ENCODE peak calls at places on chromosomes 5 and 9, in four cellular contexts. One of them, this sample, is unnamed.
A peak's percentile ranks its signal among the peaks of the same experiment; 100 is the strongest.

GRCh38 chr5:66142417-66142816 is 1.7 kb upstream of the SREK1 start:
- DNase-seq in WTC11: no peak
- DNase-seq in K562: no peak
- DNase-seq in HepG2: no peak
- DNase-seq in this sample: no peak

GRCh38 chr5:1056611-1057484 is 48.2 kb downstream of the NKD2 start:
- DNase-seq in HepG2: no peak
- DNase-seq in K562: no peak
- DNase-seq in WTC11: no peak
- DNase-seq in this sample: no peak

GRCh38 chr9:131755541-131756198 is 15.8 kb upstream of the RAPGEF1 start:
- DNase-seq in K562: peak; percentile 65
- DNase-seq in HepG2: peak; percentile 74
- DNase-seq in WTC11: peak; percentile 92
- DNase-seq in this sample: peak; percentile 82

GRCh38 chr9:110444911-110445310 is 107.2 kb upstream of the TXNDC8 start:
- DNase-seq in K562: no peak
- DNase-seq in WTC11: no peak
- DNase-seq in HepG2: no peak
- DNase-seq in this sample: no peak

GRCh38 chr5:61401726-61402125 is 69.7 kb downstream of the ZSWIM6 start:
- DNase-seq in K562: no peak
- DNase-seq in WTC11: no peak
- DNase-seq in HepG2: no peak
- DNase-seq in this sample: no peak

GRCh38 chr9:110330484-110331115 is 7.1 kb downstream of the TXNDC8 start:
- DNase-seq in WTC11: no peak
- DNase-seq in HepG2: no peak
- DNase-seq in K562: no peak
- DNase-seq in this sample: no peak

GRCh38 chr9:88198346-88198807 is 60.1 kb upstream of the SPATA31C2 start:
- DNase-seq in HepG2: no peak
- DNase-seq in WTC11: no peak
- DNase-seq in K562: no peak
- DNase-seq in this sample: no peak

GRCh38 chr5:88405783-88406182 is 137.1 kb upstream of the TMEM161B start:
- DNase-seq in WTC11: no peak
- DNase-seq in HepG2: no peak
- DNase-seq in K562: no peak
- DNase-seq in this sample: no peak

GRCh38 chr5:178695560-178695959 is 34.9 kb downstream of the ZNF354A start:
- DNase-seq in WTC11: no peak
- DNase-seq in K562: no peak
- DNase-seq in HepG2: no peak
- DNase-seq in this sample: no peak

GRCh38 chr5:176547811-176548210 is 1.3 kb upstream of the CDHR2 start:
- DNase-seq in HepG2: peak; percentile 78
- DNase-seq in K562: no peak
- DNase-seq in WTC11: no peak
- DNase-seq in this sample: no peak

GRCh38 chr9:38681747-38682227 is 38.1 kb downstream of the FAM240B start:
- DNase-seq in HepG2: no peak
- DNase-seq in WTC11: no peak
- DNase-seq in K562: no peak
- DNase-seq in this sample: no peak

GRCh38 chr9:90870646-90871326 is 69.2 kb downstream of the SYK start:
- DNase-seq in K562: peak; percentile 21
- DNase-seq in WTC11: no peak
- DNase-seq in HepG2: peak; percentile 25
- DNase-seq in this sample: peak; percentile 43

GRCh38 chr5:174229640-174230350 is 184.3 kb downstream of the NSG2 start:
- DNase-seq in HepG2: no peak
- DNase-seq in WTC11: no peak
- DNase-seq in K562: no peak
- DNase-seq in this sample: no peak

GRCh38 chr9:15287309-15287708 is 19.7 kb downstream of the TTC39B start:
- DNase-seq in HepG2: no peak
- DNase-seq in WTC11: no peak
- DNase-seq in K562: no peak
- DNase-seq in this sample: no peak

GRCh38 chr9:96436063-96436455 is 13.9 kb upstream of the HABP4 start:
- DNase-seq in K562: no peak
- DNase-seq in WTC11: no peak
- DNase-seq in HepG2: no peak
- DNase-seq in this sample: no peak

GRCh38 chr5:86411596-86411995 is 206.1 kb upstream of the COX7C start:
- DNase-seq in HepG2: no peak
- DNase-seq in K562: no peak
- DNase-seq in WTC11: no peak
- DNase-seq in this sample: no peak

GRCh38 chr9:130043654-130044623 is 950 bp upstream of the FNBP1 start:
- DNase-seq in WTC11: peak; percentile 32
- DNase-seq in K562: peak; percentile 54
- DNase-seq in HepG2: peak; percentile 83
- DNase-seq in this sample: no peak

GRCh38 chr5:145775893-145776444 is 59.2 kb downstream of the PRELID2 start:
- DNase-seq in K562: no peak
- DNase-seq in WTC11: no peak
- DNase-seq in HepG2: peak; percentile 83
- DNase-seq in this sample: no peak

GRCh38 chr5:172929371-172929838 is 29.8 kb upstream of the RPL26L1 start:
- DNase-seq in WTC11: no peak
- DNase-seq in HepG2: no peak
- DNase-seq in K562: no peak
- DNase-seq in this sample: no peak

GRCh38 chr9:70324963-70325362 is 66.2 kb downstream of the SMC5 start:
- DNase-seq in HepG2: no peak
- DNase-seq in WTC11: no peak
- DNase-seq in K562: no peak
- DNase-seq in this sample: no peak

GRCh38 chr5:14179446-14179845 is 36.3 kb downstream of the TRIO start:
- DNase-seq in K562: no peak
- DNase-seq in HepG2: no peak
- DNase-seq in WTC11: no peak
- DNase-seq in this sample: no peak

GRCh38 chr9:130927995-130928900 is 10.8 kb downstream of the FIBCD1 start:
- DNase-seq in K562: peak; percentile 73
- DNase-seq in WTC11: no peak
- DNase-seq in HepG2: peak; percentile 70
- DNase-seq in this sample: no peak

GRCh38 chr5:88663793-88664216 is 219.2 kb downstream of the MEF2C start:
- DNase-seq in WTC11: no peak
- DNase-seq in K562: no peak
- DNase-seq in HepG2: no peak
- DNase-seq in this sample: no peak

GRCh38 chr5:41869150-41869738 is 981 bp downstream of the OXCT1 start:
- DNase-seq in K562: peak; percentile 29
- DNase-seq in HepG2: no peak
- DNase-seq in WTC11: peak; percentile 55
- DNase-seq in this sample: peak; percentile 43

GRCh38 chr5:105030153-105030552 is 1467.6 kb upstream of the NUDT12 start:
- DNase-seq in HepG2: no peak
- DNase-seq in K562: no peak
- DNase-seq in WTC11: no peak
- DNase-seq in this sample: no peak

GRCh38 chr9:85964526-85964925 is 23.6 kb downstream of the NAA35 start:
- DNase-seq in WTC11: no peak
- DNase-seq in HepG2: no peak
- DNase-seq in K562: no peak
- DNase-seq in this sample: no peak

GRCh38 chr5:136819526-136820302 is 454.4 kb upstream of the TRPC7 start:
- DNase-seq in WTC11: no peak
- DNase-seq in K562: no peak
- DNase-seq in HepG2: no peak
- DNase-seq in this sample: no peak

GRCh38 chr5:143376911-143377838 is 26.3 kb downstream of the NR3C1 start:
- DNase-seq in WTC11: peak; percentile 19
- DNase-seq in HepG2: no peak
- DNase-seq in K562: no peak
- DNase-seq in this sample: no peak

GRCh38 chr5:35742006-35742405 is 114.7 kb upstream of the IL7R start:
- DNase-seq in K562: no peak
- DNase-seq in WTC11: no peak
- DNase-seq in HepG2: no peak
- DNase-seq in this sample: no peak

GRCh38 chr9:135353935-135354334 is 125.6 kb upstream of the PPP1R26 start:
- DNase-seq in K562: no peak
- DNase-seq in HepG2: no peak
- DNase-seq in WTC11: no peak
- DNase-seq in this sample: no peak
- TF ChIP-seq SP1 in K562: no peak
- TF ChIP-seq SP1 in HepG2: no peak
- TF ChIP-seq SP1 in WTC11: no peak
- TF ChIP-seq SP1 in this sample: no peak

GRCh38 chr5:56075361-56075760 is 80.6 kb upstream of the IL6ST start:
- DNase-seq in HepG2: no peak
- DNase-seq in K562: no peak
- DNase-seq in WTC11: no peak
- DNase-seq in this sample: no peak

GRCh38 chr5:56070795-56071539 is 76.2 kb upstream of the IL6ST start:
- DNase-seq in HepG2: peak; percentile 31
- DNase-seq in WTC11: no peak
- DNase-seq in K562: no peak
- DNase-seq in this sample: no peak

GRCh38 chr5:56076486-56076885 is 81.7 kb upstream of the IL6ST start:
- DNase-seq in WTC11: no peak
- DNase-seq in HepG2: no peak
- DNase-seq in K562: no peak
- DNase-seq in this sample: no peak

GRCh38 chr5:56069652-56070226 is 75.0 kb upstream of the IL6ST start:
- DNase-seq in WTC11: no peak
- DNase-seq in K562: no peak
- DNase-seq in HepG2: peak; percentile 74
- DNase-seq in this sample: no peak

GRCh38 chr5:56072863-56073777 is 78.4 kb upstream of the IL6ST start:
- DNase-seq in HepG2: no peak
- DNase-seq in WTC11: no peak
- DNase-seq in K562: no peak
- DNase-seq in this sample: no peak
- TF ChIP-seq ELF4 in HepG2: no peak
- TF ChIP-seq ELF4 in WTC11: no peak
- TF ChIP-seq ELF4 in K562: no peak
- TF ChIP-seq ELF4 in this sample: no peak

GRCh38 chr9:93143830-93144530 is 9.9 kb upstream of the NINJ1 start:
- DNase-seq in K562: no peak
- DNase-seq in WTC11: no peak
- DNase-seq in HepG2: no peak
- DNase-seq in this sample: no peak
- TF ChIP-seq SP1 in K562: no peak
- TF ChIP-seq SP1 in WTC11: no peak
- TF ChIP-seq SP1 in HepG2: no peak
- TF ChIP-seq SP1 in this sample: no peak

DNA sequence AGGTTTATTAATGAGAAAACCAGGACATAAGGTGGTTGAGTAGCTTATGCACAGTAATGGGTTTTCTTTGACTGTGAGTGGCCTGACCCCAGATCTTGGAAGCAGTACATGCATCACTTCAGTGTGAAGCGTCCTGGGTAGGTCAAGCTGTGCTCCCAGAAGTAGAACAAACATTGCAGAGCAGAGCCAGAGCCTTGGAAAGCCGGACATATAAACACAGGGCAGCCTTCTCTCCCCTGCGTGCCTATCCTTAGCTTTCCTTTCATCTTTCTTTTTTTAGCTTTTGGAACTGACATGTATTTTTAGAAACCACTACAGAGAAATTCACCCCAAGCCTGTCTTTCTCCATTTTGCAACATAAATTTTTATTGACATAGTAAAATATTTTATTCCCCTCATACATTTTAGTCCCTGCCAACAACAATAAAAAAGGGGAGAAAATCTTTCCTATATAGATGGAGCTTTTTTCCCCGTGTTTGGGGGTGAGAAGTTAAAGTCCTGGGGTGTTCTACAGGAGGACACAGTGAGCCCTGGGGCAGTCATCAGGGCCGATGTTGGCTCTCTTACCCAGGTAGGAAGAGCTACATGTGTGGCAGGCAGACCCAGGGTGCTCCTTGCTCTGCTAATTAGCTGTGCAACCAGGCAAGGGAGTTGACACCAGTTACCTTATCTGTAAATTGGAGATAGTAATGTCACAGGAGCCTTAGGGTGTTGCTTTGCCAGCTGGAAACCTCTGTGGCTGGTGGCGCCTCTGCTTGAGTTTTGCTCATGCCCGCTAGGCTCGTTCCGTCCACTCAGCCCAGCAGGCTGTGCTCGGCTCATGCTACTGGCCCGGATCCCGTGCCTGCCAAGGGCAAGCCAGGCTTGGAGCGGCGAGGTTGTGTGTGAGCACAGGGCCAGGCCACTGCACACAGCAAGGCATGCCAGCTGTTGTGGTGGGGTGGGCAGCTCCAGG is 389.6 kb downstream of the KDM4C start:
- DNase-seq in K562: no peak
- DNase-seq in HepG2: no peak
- DNase-seq in WTC11: no peak
- DNase-seq in this sample: no peak
- TF ChIP-seq ELF4 in K562: no peak
- TF ChIP-seq ELF4 in HepG2: no peak
- TF ChIP-seq ELF4 in WTC11: no peak
- TF ChIP-seq ELF4 in this sample: no peak

DNA sequence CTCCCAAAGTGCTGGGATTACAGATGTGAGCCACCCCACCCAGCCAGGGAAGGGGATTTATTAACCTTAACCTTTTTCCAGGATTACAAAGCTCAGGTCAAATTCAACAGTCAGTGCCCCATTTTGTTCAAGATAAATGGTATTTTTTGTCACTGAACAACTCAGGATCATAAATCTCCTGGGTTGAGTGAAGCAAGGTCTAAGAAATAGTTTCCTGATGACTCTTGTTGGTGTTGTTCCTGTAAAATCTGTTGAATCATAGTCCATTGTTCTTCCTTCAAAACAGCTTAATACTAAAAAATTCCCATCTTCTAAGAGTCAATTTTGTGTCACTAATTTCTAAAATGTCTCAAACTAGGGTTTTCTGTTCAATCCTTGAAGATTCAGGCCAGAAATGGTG is 33.9 kb upstream of the JMY start:
- DNase-seq in WTC11: no peak
- DNase-seq in K562: no peak
- DNase-seq in HepG2: no peak
- DNase-seq in this sample: no peak
- TF ChIP-seq SP1 in WTC11: no peak
- TF ChIP-seq SP1 in K562: no peak
- TF ChIP-seq SP1 in HepG2: no peak
- TF ChIP-seq SP1 in this sample: no peak

DNA sequence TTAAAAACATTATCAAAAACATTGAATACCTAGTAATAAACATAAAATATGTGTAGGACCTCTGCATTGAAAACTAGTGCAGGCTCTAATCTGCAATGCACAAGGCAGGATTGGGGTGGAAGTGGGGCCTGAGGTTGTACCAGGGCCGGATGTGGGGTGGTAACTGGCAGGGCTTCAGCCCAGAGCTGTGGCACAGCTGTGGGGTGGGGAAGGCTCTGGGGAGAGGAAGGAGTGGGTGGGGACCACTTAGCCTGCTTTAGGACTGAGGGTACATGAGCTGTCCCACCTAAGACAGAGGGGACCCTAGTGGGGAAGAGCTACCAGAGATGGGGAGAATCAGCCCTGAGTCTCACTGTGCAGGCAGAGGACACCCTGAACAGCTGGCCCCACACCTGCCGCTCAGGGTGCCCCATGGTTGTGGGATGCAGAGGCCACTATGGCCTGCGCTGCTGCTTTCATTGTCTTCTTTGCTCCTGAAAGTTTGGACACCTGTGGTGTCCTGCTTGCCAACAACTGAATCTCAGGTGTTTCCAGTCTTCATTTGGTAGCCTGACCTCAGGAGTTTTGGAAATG is 311.4 kb downstream of the TLE4 start:
- DNase-seq in WTC11: no peak
- DNase-seq in HepG2: no peak
- DNase-seq in K562: no peak
- DNase-seq in this sample: no peak
- TF ChIP-seq ELF4 in WTC11: no peak
- TF ChIP-seq ELF4 in HepG2: no peak
- TF ChIP-seq ELF4 in K562: no peak
- TF ChIP-seq ELF4 in this sample: no peak

This sample was measured in HEK293T.